ENCODE peak calls at places on chromosomes 16 and 17, in seven cellular contexts. A is stomach, X is prostate gland, N is esophagus squamous epithelium, S is H54, I is heart left ventricle, W is breast epithelium. P is an unnamed sample.

GRCh38 chr17:5898406-5898805 is 171.8 kb upstream of the WSCD1 start:
- DNase-seq in A (no peak), X (no peak), N (no peak), S (no peak), I (no peak), W (no peak), P (no peak)

GRCh38 chr16:11639925-11640899 is 28.0 kb upstream of the SNN start:
- DNase-seq in A (peak; percentile 73), X (peak; percentile 86), N (no peak), S (peak; percentile 50), I (peak; percentile 84), W (peak; percentile 64), P (peak; percentile 100)

GRCh38 chr16:27174007-27174406 is 29.3 kb upstream of the KDM8 start:
- DNase-seq in A (no peak), X (peak; percentile 63), N (no peak), S (no peak), I (no peak), W (no peak), P (no peak)

GRCh38 chr17:60971515-60972369 is 294.1 kb downstream of the BCAS3 start:
- DNase-seq in A (peak; percentile 40), X (peak; percentile 9), N (no peak), S (peak; percentile 52), I (peak; percentile 20), W (no peak), P (peak; percentile 80)

GRCh38 chr16:1974157-1975070 is 2.6 kb downstream of the TBL3 start:
- DNase-seq in A (no peak), X (no peak), N (no peak), S (no peak), I (no peak), W (no peak), P (no peak)

GRCh38 chr17:19371259-19372003 is 6.9 kb upstream of the MAPK7 start:
- DNase-seq in A (no peak), X (no peak), N (no peak), S (no peak), I (no peak), W (peak; percentile 19), P (no peak)

GRCh38 chr17:78330570-78331224 is 29.2 kb downstream of the SOCS3 start:
- DNase-seq in A (no peak), X (no peak), N (no peak), S (peak; percentile 78), I (no peak), W (no peak), P (no peak)

GRCh38 chr17:32277284-32277683 is 11.7 kb downstream of the RHBDL3 start:
- DNase-seq in A (no peak), X (no peak), N (no peak), S (no peak), I (no peak), W (no peak), P (peak; percentile 61)

GRCh38 chr17:79454826-79455225 is 156.0 kb downstream of the RBFOX3 start:
- DNase-seq in A (no peak), X (no peak), N (no peak), S (no peak), I (no peak), W (no peak), P (no peak)

GRCh38 chr17:2580641-2581040 is 12.8 kb upstream of the PAFAH1B1 start:
- DNase-seq in A (no peak), X (no peak), N (no peak), S (no peak), I (no peak), W (no peak), P (no peak)

GRCh38 chr17:35801583-35802224 is 6.3 kb upstream of the MMP28 start:
- DNase-seq in A (peak; percentile 72), X (peak; percentile 82), N (no peak), S (no peak), I (peak; percentile 83), W (peak; percentile 63), P (no peak)

GRCh38 chr17:68539536-68540469 is 27.6 kb downstream of the PRKAR1A start:
- DNase-seq in A (peak; percentile 55), X (no peak), N (no peak), S (no peak), I (no peak), W (no peak), P (no peak)

GRCh38 chr17:31171711-31172110 is 76.9 kb downstream of the NF1 start:
- DNase-seq in A (no peak), X (no peak), N (no peak), S (no peak), I (no peak), W (no peak), P (peak; percentile 50)

GRCh38 chr17:8147805-8148404 is 4.3 kb downstream of the PER1 start:
- DNase-seq in A (no peak), X (no peak), N (no peak), S (no peak), I (no peak), W (no peak), P (no peak)

GRCh38 chr17:79473111-79473835 is 137.6 kb downstream of the RBFOX3 start:
- DNase-seq in A (no peak), X (no peak), N (no peak), S (no peak), I (no peak), W (no peak), P (no peak)

GRCh38 chr16:23858496-23859062 is 22.8 kb downstream of the PRKCB start:
- DNase-seq in A (no peak), X (no peak), N (no peak), S (no peak), I (no peak), W (no peak), P (no peak)

GRCh38 chr17:55314784-55315491 is 50.2 kb downstream of the HLF start:
- DNase-seq in A (no peak), X (no peak), N (no peak), S (no peak), I (no peak), W (no peak), P (no peak)

GRCh38 chr17:67818110-67819002 is 6.9 kb upstream of the BPTF start:
- DNase-seq in A (no peak), X (no peak), N (no peak), S (no peak), I (no peak), W (no peak), P (no peak)

DNA sequence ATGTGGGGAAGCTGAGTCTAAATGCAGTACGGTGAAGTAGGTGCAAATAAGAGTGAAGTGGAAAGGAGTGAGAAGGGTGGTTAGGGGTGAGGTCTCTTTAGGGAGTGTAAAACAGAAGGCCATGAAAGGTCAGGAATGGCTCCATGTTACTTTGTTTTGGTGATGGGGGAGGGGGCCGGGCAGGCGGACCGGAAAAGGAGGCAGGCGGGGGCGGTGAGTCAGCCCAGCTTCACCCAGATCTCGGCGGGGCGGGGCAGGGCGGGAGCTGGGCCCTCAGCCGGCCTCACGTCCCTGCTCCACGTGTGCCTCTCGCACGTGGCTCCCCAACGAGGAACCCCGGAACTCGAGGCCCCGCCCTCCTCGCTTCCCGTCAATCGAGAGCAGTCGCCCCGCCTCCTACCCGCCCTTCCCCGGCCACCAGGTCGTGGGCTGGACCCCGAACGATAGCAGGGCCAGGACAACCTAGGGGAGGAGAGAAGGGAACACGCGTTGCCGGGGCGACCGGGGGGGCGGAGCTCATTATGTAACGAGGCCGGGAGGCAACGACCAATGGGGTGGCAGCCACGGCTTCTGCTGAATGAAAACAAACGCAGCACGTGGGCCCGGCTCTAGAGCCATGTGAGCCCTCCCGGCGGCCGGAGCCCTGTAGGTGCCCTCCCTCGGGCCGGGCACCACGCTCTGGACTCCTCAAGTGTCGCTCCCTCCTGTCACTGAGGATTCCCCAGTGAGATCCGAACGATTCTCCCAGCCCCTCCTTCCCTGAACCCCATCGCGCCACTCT is 1.4 kb downstream of the NR1D1 start:
- DNase-seq in A (peak; percentile 100), X (peak; percentile 99), N (peak; percentile 97), S (peak; percentile 95), I (peak; percentile 100), W (peak; percentile 100), P (peak; percentile 98)
- TF ChIP-seq POLR2A in A (peak; percentile 59), X (peak; percentile 89), N (no peak), S (peak; percentile 47), I (peak; percentile 89), W (peak; percentile 89), P (peak; percentile 81)

DNA sequence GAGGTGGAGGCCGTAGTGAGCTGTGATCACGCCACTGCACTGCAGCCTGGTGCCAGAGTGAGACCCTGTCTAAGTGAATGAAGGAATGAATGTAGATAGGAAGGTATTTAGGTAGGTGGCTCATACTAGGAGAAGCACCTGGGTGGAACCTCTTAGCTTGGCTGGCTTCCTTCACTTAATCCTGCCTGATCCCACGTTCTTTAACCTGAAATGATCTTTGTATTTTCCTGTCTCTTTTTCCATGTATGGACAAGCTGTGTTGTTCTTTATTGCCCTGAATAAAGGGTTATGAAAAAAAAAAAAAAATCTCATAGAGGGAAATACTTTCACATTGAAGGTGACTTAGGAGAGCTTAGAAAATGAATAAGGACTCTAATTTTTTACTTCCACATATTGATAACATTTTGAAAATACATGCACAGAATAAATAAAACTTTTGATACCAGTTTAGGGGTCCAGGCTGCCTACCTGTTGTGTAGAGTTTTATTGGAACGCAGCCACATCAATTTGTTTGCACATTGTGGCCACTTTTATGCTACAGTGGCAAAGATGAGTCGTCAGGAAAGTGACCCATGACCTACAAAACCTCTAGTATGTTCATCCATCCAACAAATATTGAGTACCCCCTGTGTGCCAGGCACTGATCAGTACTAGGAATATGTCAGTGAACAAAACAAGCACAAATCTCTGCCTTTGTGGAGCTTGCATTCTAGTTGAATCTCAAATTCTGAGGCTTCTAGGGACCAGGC is 44.6 kb downstream of the VPS35L start:
- DNase-seq in A (no peak), X (no peak), N (no peak), S (no peak), I (no peak), W (no peak), P (no peak)
- TF ChIP-seq POLR2A in A (no peak), X (no peak), N (no peak), S (no peak), I (no peak), W (no peak), P (no peak)

DNA sequence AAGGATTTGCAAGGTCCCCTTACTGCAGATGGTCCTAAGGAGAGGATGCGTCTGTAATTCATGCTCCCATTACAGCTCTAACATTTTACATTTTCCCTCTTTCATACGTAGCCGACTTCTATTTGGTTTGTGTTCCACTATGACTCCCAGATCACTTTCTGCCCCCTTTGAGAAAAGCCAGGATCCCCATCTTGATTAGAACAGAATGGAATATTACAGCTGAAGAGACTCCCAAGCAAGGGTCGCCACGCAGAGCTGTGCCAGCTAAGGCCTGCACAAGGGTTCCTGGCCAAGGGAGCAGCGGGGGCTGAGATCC is 3.4 kb upstream of the CDT1 start:
- DNase-seq in A (no peak), X (no peak), N (no peak), S (no peak), I (no peak), W (no peak), P (no peak)
- TF ChIP-seq POLR2A in A (no peak), X (no peak), N (no peak), S (no peak), I (no peak), W (no peak), P (no peak)

DNA sequence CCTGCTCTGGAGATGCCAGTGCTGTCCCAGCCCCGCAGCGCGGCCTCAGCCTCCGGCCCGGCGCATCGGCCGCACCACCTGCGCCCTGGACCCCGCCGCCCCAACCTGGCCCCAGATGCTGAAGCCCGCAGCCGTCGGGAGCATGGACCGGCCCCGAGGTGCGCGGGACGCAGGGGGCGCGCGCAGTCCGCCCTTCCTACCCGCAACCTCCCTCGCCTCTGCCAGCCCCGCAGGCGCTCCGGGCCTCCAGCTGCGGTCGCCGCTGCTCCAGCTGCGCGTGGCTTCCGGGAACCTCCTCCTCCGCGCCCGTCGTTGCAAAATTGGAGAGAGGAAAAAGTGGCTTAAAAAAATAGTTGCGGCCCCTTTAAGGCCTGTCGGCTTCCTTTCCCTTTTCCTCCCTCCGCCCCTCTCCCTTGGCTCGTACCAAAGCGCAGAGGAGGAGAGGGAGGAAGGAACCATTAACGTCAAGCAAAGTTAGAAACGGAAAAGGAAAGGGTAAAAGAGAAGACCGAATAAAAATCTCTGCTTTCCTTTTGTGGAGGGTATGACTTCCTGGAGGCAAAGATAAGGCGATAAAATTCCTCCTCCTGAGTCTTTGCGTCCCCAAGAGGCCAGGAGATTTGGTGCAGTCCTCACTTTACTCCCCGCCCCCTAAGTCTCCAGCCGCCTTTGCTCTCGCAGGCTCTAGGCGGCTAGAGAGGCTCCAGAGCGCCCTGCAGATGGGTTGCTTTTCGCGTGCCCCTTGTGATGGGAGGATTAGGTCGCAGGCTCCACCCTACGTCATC is at the start of gene CDIPT:
- DNase-seq in A (peak; percentile 94), X (peak; percentile 94), N (peak; percentile 60), S (peak; percentile 77), I (peak; percentile 94), W (peak; percentile 87), P (peak; percentile 97)
- TF ChIP-seq POLR2A in A (no peak), X (peak; percentile 30), N (no peak), S (peak; percentile 45), I (peak; percentile 48), W (no peak), P (no peak)